ENCODE peak calls at places on chromosomes 12 and 14, in six cellular contexts. S, H, N, D, P and K are unnamed samples.

GRCh38 chr12:82486524-82487235 is 128.4 kb downstream of the METTL25 start:
- DNase-seq in S (no peak), H (no peak), N (no peak), D (peak; percentile 74), P (peak; percentile 28), K (no peak)

GRCh38 chr14:71121711-71122110 is 214.5 kb downstream of the PCNX1 start:
- DNase-seq in S (no peak), H (no peak), N (no peak), D (no peak), P (no peak), K (no peak)

GRCh38 chr12:32115404-32116104 is 8.9 kb downstream of the BICD1 start:
- DNase-seq in S (peak; percentile 95), H (peak; percentile 94), N (peak; percentile 86), D (peak; percentile 99), P (peak; percentile 100), K (no peak)

GRCh38 chr12:28527631-28528249 is 337.5 kb downstream of the CCDC91 start:
- DNase-seq in S (no peak), H (no peak), N (no peak), D (no peak), P (no peak), K (peak; percentile 6)

GRCh38 chr12:117596968-117597367 is 235.5 kb upstream of the NOS1 start:
- DNase-seq in S (no peak), H (no peak), N (no peak), D (no peak), P (no peak), K (no peak)

GRCh38 chr12:98646165-98646764 is 1.2 kb downstream of the APAF1 start:
- DNase-seq in S (no peak), H (no peak), N (no peak), D (peak; percentile 30), P (peak; percentile 32), K (no peak)

GRCh38 chr12:67457136-67457535 is 188.0 kb downstream of the CAND1 start:
- DNase-seq in S (no peak), H (no peak), N (no peak), D (no peak), P (no peak), K (no peak)

GRCh38 chr14:20632831-20633771 is 8.4 kb downstream of the OR6S1 start:
- DNase-seq in S (peak; percentile 34), H (no peak), N (peak; percentile 73), D (peak; percentile 76), P (peak; percentile 85), K (no peak)

GRCh38 chr12:108047130-108047550 is 81.9 kb upstream of the WSCD2 start:
- DNase-seq in S (peak; percentile 27), H (no peak), N (no peak), D (peak; percentile 32), P (no peak), K (no peak)

GRCh38 chr14:92645841-92646478 is 102.5 kb downstream of the LGMN start:
- DNase-seq in S (no peak), H (no peak), N (no peak), D (peak; percentile 89), P (peak; percentile 92), K (no peak)

GRCh38 chr14:55071870-55072640 is 20.6 kb downstream of the MAPK1IP1L start:
- DNase-seq in S (no peak), H (no peak), N (peak; percentile 46), D (peak; percentile 73), P (peak; percentile 94), K (no peak)

GRCh38 chr12:130788515-130788914 is 50.5 kb downstream of the STX2 start:
- DNase-seq in S (no peak), H (no peak), N (no peak), D (no peak), P (no peak), K (no peak)

GRCh38 chr14:92513204-92513965 is at the start of gene RIN3:
- DNase-seq in S (no peak), H (peak; percentile 59), N (peak; percentile 53), D (peak; percentile 76), P (peak; percentile 65), K (no peak)

GRCh38 chr14:64801800-64802199 is 77.9 kb downstream of the SPTB start:
- DNase-seq in S (no peak), H (no peak), N (no peak), D (peak; percentile 12), P (peak; percentile 17), K (peak; percentile 60)

GRCh38 chr12:48998497-48999353 is 450 bp downstream of the DDN start:
- DNase-seq in S (no peak), H (no peak), N (no peak), D (peak; percentile 19), P (peak; percentile 30), K (no peak)

DNA sequence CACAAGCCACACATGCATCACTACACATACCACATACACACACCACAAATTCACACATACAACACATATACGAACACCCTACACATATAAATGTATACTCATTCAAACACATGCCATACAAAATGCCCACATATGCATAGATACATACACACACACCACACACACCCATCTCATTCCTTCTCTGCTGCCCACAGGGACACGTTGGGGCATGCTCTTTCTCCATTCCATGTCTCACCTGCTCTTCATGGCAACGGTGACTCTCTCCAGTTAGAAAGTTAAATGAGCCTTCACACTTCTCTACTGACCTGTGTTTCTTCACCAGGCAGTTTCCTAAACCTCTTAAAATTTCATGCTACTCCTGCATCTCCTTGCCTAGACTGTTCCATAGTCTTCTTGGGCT is 1194.8 kb downstream of the BCL11B start:
- DNase-seq in S (no peak), H (no peak), N (no peak), D (no peak), P (no peak), K (no peak)
- H3K9me3 ChIP-seq in S (no peaks in the 10 kb centered on the region), H (no peaks in the 10 kb centered on the region), N (no peaks in the 10 kb centered on the region), D (no peaks in the 10 kb centered on the region), P (peaks cover 22% of the 10 kb centered on the region), K (no peaks in the 10 kb centered on the region)

GRCh38 chr12:133251732-133252131 is 16.1 kb upstream of the ANHX start:
- DNase-seq in S (no peak), H (no peak), N (no peak), D (no peak), P (no peak), K (no peak)
- H3K9me3 ChIP-seq in S (no peaks in the 10 kb centered on the region), H (no peaks in the 10 kb centered on the region), N (no peaks in the 10 kb centered on the region), D (no peaks in the 10 kb centered on the region), P (peaks cover 5% of the 10 kb centered on the region), K (peaks cover 3% of the 10 kb centered on the region)

DNA sequence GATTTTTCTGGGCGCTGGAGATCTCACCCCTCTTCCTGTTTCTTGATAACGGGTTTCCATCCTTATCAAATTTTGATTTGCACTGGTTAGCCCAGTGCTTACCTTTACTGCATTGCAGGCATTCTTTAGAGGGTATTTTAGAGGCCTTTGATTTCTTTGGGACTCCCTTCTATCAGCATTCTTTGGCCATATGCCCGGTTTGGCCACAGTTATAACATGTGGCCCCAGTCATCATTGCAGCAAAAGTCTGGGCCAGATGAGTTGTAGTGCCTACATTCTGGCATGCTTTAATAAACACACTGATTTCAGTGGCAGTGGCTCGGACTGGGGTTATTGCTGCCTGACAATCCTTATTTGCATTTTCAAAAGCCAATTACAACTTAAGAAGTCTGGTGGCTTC is 82.3 kb downstream of the KCNMB4 start:
- DNase-seq in S (no peak), H (no peak), N (no peak), D (peak; percentile 57), P (no peak), K (no peak)
- H3K9me3 ChIP-seq in S (no peaks in the 10 kb centered on the region), H (no peaks in the 10 kb centered on the region), N (no peaks in the 10 kb centered on the region), D (no peaks in the 10 kb centered on the region), P (no peaks in the 10 kb centered on the region), K (peaks cover 8% of the 10 kb centered on the region)

GRCh38 chr12:101671157-101671791 is 26.2 kb upstream of the CHPT1 start:
- DNase-seq in S (peak; percentile 21), H (no peak), N (no peak), D (no peak), P (no peak), K (no peak)
- H3K9me3 ChIP-seq in S (no peaks in the 10 kb centered on the region), H (no peaks in the 10 kb centered on the region), N (no peaks in the 10 kb centered on the region), D (no peaks in the 10 kb centered on the region), P (no peaks in the 10 kb centered on the region), K (no peaks in the 10 kb centered on the region)

GRCh38 chr14:104182857-104183425 is 44.6 kb downstream of the KIF26A start:
- DNase-seq in S (no peak), H (no peak), N (no peak), D (no peak), P (no peak), K (no peak)

GRCh38 chr14:104179564-104180129 is 41.3 kb downstream of the KIF26A start:
- DNase-seq in S (no peak), H (no peak), N (no peak), D (no peak), P (no peak), K (no peak)

GRCh38 chr14:104180561-104181165 is 42.3 kb downstream of the KIF26A start:
- DNase-seq in S (no peak), H (no peak), N (no peak), D (no peak), P (no peak), K (no peak)

GRCh38 chr14:104183796-104184195 is 45.4 kb downstream of the KIF26A start:
- DNase-seq in S (no peak), H (no peak), N (no peak), D (no peak), P (no peak), K (no peak)

GRCh38 chr14:104181761-104182530 is 43.6 kb downstream of the KIF26A start:
- DNase-seq in S (no peak), H (no peak), N (no peak), D (no peak), P (no peak), K (peak; percentile 38)
- H3K9me3 ChIP-seq in S (no peaks in the 10 kb centered on the region), H (no peaks in the 10 kb centered on the region), N (no peaks in the 10 kb centered on the region), D (no peaks in the 10 kb centered on the region), P (peaks cover 14% of the 10 kb centered on the region), K (no peaks in the 10 kb centered on the region)

GRCh38 chr14:37592288-37593274 is 2.5 kb downstream of the FOXA1 start:
- DNase-seq in S (no peak), H (no peak), N (no peak), D (no peak), P (no peak), K (no peak)

GRCh38 chr14:37594916-37595808 is at the start of the genes FOXA1 and TTC6:
- DNase-seq in S (no peak), H (no peak), N (no peak), D (peak; percentile 32), P (peak; percentile 24), K (peak; percentile 30)

GRCh38 chr14:37595809-37596595 is 573 bp downstream of the TTC6 start:
- DNase-seq in S (no peak), H (no peak), N (no peak), D (no peak), P (peak; percentile 34), K (peak; percentile 71)

GRCh38 chr14:37593496-37594237 is 1.4 kb downstream of the FOXA1 start:
- DNase-seq in S (no peak), H (no peak), N (no peak), D (no peak), P (no peak), K (no peak)

GRCh38 chr14:37594238-37594915 is 672 bp downstream of the FOXA1 start:
- DNase-seq in S (peak; percentile 60), H (no peak), N (no peak), D (peak; percentile 84), P (peak; percentile 80), K (peak; percentile 68)
- H3K9me3 ChIP-seq in S (no peaks in the 10 kb centered on the region), H (no peaks in the 10 kb centered on the region), N (no peaks in the 10 kb centered on the region), D (no peaks in the 10 kb centered on the region), P (peaks cover 18% of the 10 kb centered on the region), K (peaks cover 6% of the 10 kb centered on the region)

GRCh38 chr12:109115404-109115757 is 1.0 kb upstream of the ACACB start:
- DNase-seq in S (no peak), H (no peak), N (no peak), D (no peak), P (no peak), K (no peak)
- H3K9me3 ChIP-seq in S (no peaks in the 10 kb centered on the region), H (no peaks in the 10 kb centered on the region), N (no peaks in the 10 kb centered on the region), D (no peaks in the 10 kb centered on the region), P (no peaks in the 10 kb centered on the region), K (no peaks in the 10 kb centered on the region)

GRCh38 chr14:41972531-41972930 is 365.9 kb downstream of the LRFN5 start:
- DNase-seq in S (no peak), H (no peak), N (no peak), D (no peak), P (no peak), K (no peak)

GRCh38 chr14:41973178-41973577 is 366.5 kb downstream of the LRFN5 start:
- DNase-seq in S (no peak), H (no peak), N (no peak), D (no peak), P (no peak), K (no peak)
- H3K9me3 ChIP-seq in S (no peaks in the 10 kb centered on the region), H (no peaks in the 10 kb centered on the region), N (no peaks in the 10 kb centered on the region), D (no peaks in the 10 kb centered on the region), P (no peaks in the 10 kb centered on the region), K (no peaks in the 10 kb centered on the region)